ENCODE peak calls at places on chromosomes 3 and 15, in five cellular contexts. One of them, this sample, is unnamed.
A peak's percentile ranks its signal among the peaks of the same experiment; 100 is the strongest.

GRCh38 chr3:190495796-190496195 is 18.1 kb upstream of the IL1RAP start:
- DNase-seq in fibroblast of pulmonary artery: no peak
- DNase-seq in PC-9: no peak
- DNase-seq in stimulated activated CD4-positive, alpha-beta T cell treated with anti-CD3 and anti-CD28 coated beads, Interleukin-4, amount 100 ng/mL, for 4 hours: peak; percentile 7
- DNase-seq in GM20000: no peak
- DNase-seq in this sample: no peak

GRCh38 chr3:178036745-178037144 is 499.5 kb upstream of the KCNMB2 start:
- DNase-seq in fibroblast of pulmonary artery: peak; percentile 36
- DNase-seq in stimulated activated CD4-positive, alpha-beta T cell treated with anti-CD3 and anti-CD28 coated beads, Interleukin-4, amount 100 ng/mL, for 4 hours: no peak
- DNase-seq in PC-9: no peak
- DNase-seq in GM20000: no peak
- DNase-seq in this sample: no peak

GRCh38 chr15:68277131-68277604 is 377 bp upstream of the FEM1B start:
- DNase-seq in fibroblast of pulmonary artery: peak; percentile 69
- DNase-seq in GM20000: no peak
- DNase-seq in PC-9: no peak
- DNase-seq in stimulated activated CD4-positive, alpha-beta T cell treated with anti-CD3 and anti-CD28 coated beads, Interleukin-4, amount 100 ng/mL, for 4 hours: no peak
- DNase-seq in this sample: no peak

GRCh38 chr15:90018216-90018831 is 17.2 kb downstream of the ZNF710 start:
- DNase-seq in PC-9: no peak
- DNase-seq in GM20000: no peak
- DNase-seq in fibroblast of pulmonary artery: no peak
- DNase-seq in stimulated activated CD4-positive, alpha-beta T cell treated with anti-CD3 and anti-CD28 coated beads, Interleukin-4, amount 100 ng/mL, for 4 hours: no peak
- DNase-seq in this sample: no peak

GRCh38 chr3:42736081-42736480 is 33.5 kb upstream of the HHATL start:
- DNase-seq in GM20000: no peak
- DNase-seq in stimulated activated CD4-positive, alpha-beta T cell treated with anti-CD3 and anti-CD28 coated beads, Interleukin-4, amount 100 ng/mL, for 4 hours: no peak
- DNase-seq in PC-9: no peak
- DNase-seq in fibroblast of pulmonary artery: no peak
- DNase-seq in this sample: no peak

GRCh38 chr15:74776851-74777768 is 4.8 kb upstream of the CSK start:
- DNase-seq in PC-9: no peak
- DNase-seq in GM20000: peak; percentile 86
- DNase-seq in stimulated activated CD4-positive, alpha-beta T cell treated with anti-CD3 and anti-CD28 coated beads, Interleukin-4, amount 100 ng/mL, for 4 hours: no peak
- DNase-seq in fibroblast of pulmonary artery: no peak
- DNase-seq in this sample: peak; percentile 84

GRCh38 chr3:55485208-55485791 is 1.8 kb downstream of the WNT5A start:
- DNase-seq in fibroblast of pulmonary artery: peak; percentile 89
- DNase-seq in PC-9: peak; percentile 79
- DNase-seq in GM20000: peak; percentile 92
- DNase-seq in stimulated activated CD4-positive, alpha-beta T cell treated with anti-CD3 and anti-CD28 coated beads, Interleukin-4, amount 100 ng/mL, for 4 hours: peak; percentile 27
- DNase-seq in this sample: no peak

GRCh38 chr3:12454076-12454807 is 30.0 kb upstream of the TSEN2 start:
- DNase-seq in fibroblast of pulmonary artery: no peak
- DNase-seq in stimulated activated CD4-positive, alpha-beta T cell treated with anti-CD3 and anti-CD28 coated beads, Interleukin-4, amount 100 ng/mL, for 4 hours: no peak
- DNase-seq in GM20000: no peak
- DNase-seq in PC-9: no peak
- DNase-seq in this sample: no peak

GRCh38 chr15:25088261-25088790 is 133.5 kb downstream of the SNRPN start:
- DNase-seq in fibroblast of pulmonary artery: no peak
- DNase-seq in GM20000: no peak
- DNase-seq in stimulated activated CD4-positive, alpha-beta T cell treated with anti-CD3 and anti-CD28 coated beads, Interleukin-4, amount 100 ng/mL, for 4 hours: no peak
- DNase-seq in PC-9: no peak
- DNase-seq in this sample: no peak

GRCh38 chr3:50573566-50574279 is 4.4 kb downstream of the HEMK1 start:
- DNase-seq in fibroblast of pulmonary artery: no peak
- DNase-seq in PC-9: no peak
- DNase-seq in stimulated activated CD4-positive, alpha-beta T cell treated with anti-CD3 and anti-CD28 coated beads, Interleukin-4, amount 100 ng/mL, for 4 hours: peak; percentile 53
- DNase-seq in GM20000: no peak
- DNase-seq in this sample: peak; percentile 88

GRCh38 chr15:93942140-93942808 is 289.1 kb upstream of the MCTP2 start:
- DNase-seq in fibroblast of pulmonary artery: no peak
- DNase-seq in stimulated activated CD4-positive, alpha-beta T cell treated with anti-CD3 and anti-CD28 coated beads, Interleukin-4, amount 100 ng/mL, for 4 hours: no peak
- DNase-seq in PC-9: no peak
- DNase-seq in GM20000: no peak
- DNase-seq in this sample: no peak

GRCh38 chr15:35170216-35170615 is 85.1 kb upstream of the NANOGP8 start:
- DNase-seq in stimulated activated CD4-positive, alpha-beta T cell treated with anti-CD3 and anti-CD28 coated beads, Interleukin-4, amount 100 ng/mL, for 4 hours: no peak
- DNase-seq in fibroblast of pulmonary artery: peak; percentile 11
- DNase-seq in PC-9: no peak
- DNase-seq in GM20000: no peak
- DNase-seq in this sample: no peak

GRCh38 chr3:8755564-8756237 is 13.7 kb downstream of the OXTR start:
- DNase-seq in GM20000: no peak
- DNase-seq in fibroblast of pulmonary artery: no peak
- DNase-seq in stimulated activated CD4-positive, alpha-beta T cell treated with anti-CD3 and anti-CD28 coated beads, Interleukin-4, amount 100 ng/mL, for 4 hours: no peak
- DNase-seq in PC-9: no peak
- DNase-seq in this sample: no peak

GRCh38 chr3:75115695-75116094 is 501.2 kb upstream of the CNTN3 start:
- DNase-seq in stimulated activated CD4-positive, alpha-beta T cell treated with anti-CD3 and anti-CD28 coated beads, Interleukin-4, amount 100 ng/mL, for 4 hours: no peak
- DNase-seq in PC-9: no peak
- DNase-seq in GM20000: no peak
- DNase-seq in fibroblast of pulmonary artery: no peak
- DNase-seq in this sample: no peak

GRCh38 chr3:25573386-25574171 is 91.1 kb downstream of the TOP2B start:
- DNase-seq in stimulated activated CD4-positive, alpha-beta T cell treated with anti-CD3 and anti-CD28 coated beads, Interleukin-4, amount 100 ng/mL, for 4 hours: no peak
- DNase-seq in GM20000: no peak
- DNase-seq in PC-9: no peak
- DNase-seq in fibroblast of pulmonary artery: no peak
- DNase-seq in this sample: no peak

GRCh38 chr15:79680721-79681120 is 216.1 kb downstream of the MTHFS start:
- DNase-seq in fibroblast of pulmonary artery: peak; percentile 83
- DNase-seq in stimulated activated CD4-positive, alpha-beta T cell treated with anti-CD3 and anti-CD28 coated beads, Interleukin-4, amount 100 ng/mL, for 4 hours: no peak
- DNase-seq in GM20000: peak; percentile 54
- DNase-seq in PC-9: peak; percentile 7
- DNase-seq in this sample: no peak

GRCh38 chr3:48595075-48595525 is at the start of gene COL7A1:
- DNase-seq in PC-9: no peak
- DNase-seq in stimulated activated CD4-positive, alpha-beta T cell treated with anti-CD3 and anti-CD28 coated beads, Interleukin-4, amount 100 ng/mL, for 4 hours: no peak
- DNase-seq in GM20000: peak; percentile 59
- DNase-seq in fibroblast of pulmonary artery: no peak
- DNase-seq in this sample: no peak

GRCh38 chr3:195271116-195271858 is at the start of gene XXYLT1:
- DNase-seq in PC-9: peak; percentile 95
- DNase-seq in fibroblast of pulmonary artery: peak; percentile 89
- DNase-seq in GM20000: peak; percentile 94
- DNase-seq in stimulated activated CD4-positive, alpha-beta T cell treated with anti-CD3 and anti-CD28 coated beads, Interleukin-4, amount 100 ng/mL, for 4 hours: peak; percentile 91
- DNase-seq in this sample: peak; percentile 96